ENCODE peak calls at places on chromosome 17, in five cellular contexts. I is stimulated activated CD8-positive, alpha-beta memory T cell treated with anti-CD3 and anti-CD28 coated beads, Interleukin-15, amount 100 ng/mL, for 24 hours; N is kidney glomerular epithelial cell; G is GM04503; Z is B cell. H is an unnamed sample.

GRCh38 chr17:17551361-17551760 is 40.1 kb downstream of the PEMT start:
- DNase-seq in I (no peak), N (peak; percentile 24), G (no peak), Z (no peak), H (no peak)

GRCh38 chr17:11264183-11264871 is 23.3 kb downstream of the SHISA6 start:
- DNase-seq in I (no peak), N (no peak), G (no peak), Z (no peak), H (no peak)

GRCh38 chr17:40312131-40312731 is 3.3 kb downstream of the RARA start:
- DNase-seq in I (no peak), N (no peak), G (no peak), Z (no peak), H (no peak)

GRCh38 chr17:74449306-74449705 is 17.1 kb upstream of the CD300A start:
- DNase-seq in I (no peak), N (no peak), G (no peak), Z (no peak), H (no peak)

GRCh38 chr17:45200701-45201100 is 21.0 kb upstream of the FMNL1 start:
- DNase-seq in I (no peak), N (no peak), G (no peak), Z (no peak), H (no peak)

GRCh38 chr17:9021158-9021984 is at the start of gene NTN1:
- DNase-seq in I (peak; percentile 20), N (no peak), G (no peak), Z (peak; percentile 97), H (no peak)

GRCh38 chr17:1509255-1509943 is 7.0 kb downstream of the INPP5K start:
- DNase-seq in I (no peak), N (no peak), G (no peak), Z (no peak), H (no peak)

GRCh38 chr17:32586666-32587065 is 99.9 kb downstream of the CDK5R1 start:
- DNase-seq in I (no peak), N (peak; percentile 11), G (peak; percentile 10), Z (no peak), H (no peak)

GRCh38 chr17:50110591-50111349 is 15.6 kb downstream of the PDK2 start:
- DNase-seq in I (no peak), N (no peak), G (no peak), Z (no peak), H (no peak)

GRCh38 chr17:47961406-47961805 is 3.7 kb upstream of the PRR15L start:
- DNase-seq in I (no peak), N (no peak), G (no peak), Z (no peak), H (no peak)

GRCh38 chr17:34099859-34100258 is 155.2 kb upstream of the CCL2 start:
- DNase-seq in I (no peak), N (no peak), G (no peak), Z (no peak), H (no peak)

GRCh38 chr17:50203589-50204345 is 2.3 kb upstream of the COL1A1 start:
- DNase-seq in I (no peak), N (no peak), G (peak; percentile 99), Z (peak; percentile 26), H (no peak)

GRCh38 chr17:59154721-59155438 is at the start of gene SKA2:
- DNase-seq in I (peak; percentile 76), N (peak; percentile 100), G (no peak), Z (peak; percentile 81), H (peak; percentile 98)

GRCh38 chr17:55617441-55617840 is 105.2 kb downstream of the TMEM100 start:
- DNase-seq in I (no peak), N (no peak), G (no peak), Z (no peak), H (no peak)

GRCh38 chr17:2724783-2725164 is 13.2 kb upstream of the CLUH start:
- DNase-seq in I (no peak), N (no peak), G (no peak), Z (peak; percentile 81), H (no peak)

GRCh38 chr17:41930009-41930832 is at the start of gene ODAD4:
- DNase-seq in I (peak; percentile 82), N (peak; percentile 98), G (peak; percentile 92), Z (peak; percentile 91), H (peak; percentile 62)

GRCh38 chr17:28008526-28008925 is 34.0 kb upstream of the NLK start:
- DNase-seq in I (no peak), N (peak; percentile 59), G (no peak), Z (no peak), H (no peak)

GRCh38 chr17:78137392-78138203 is 7.0 kb downstream of the TMC8 start:
- DNase-seq in I (no peak), N (no peak), G (no peak), Z (peak; percentile 68), H (no peak)

GRCh38 chr17:19533718-19534561 is at the start of gene SLC47A1:
- DNase-seq in I (no peak), N (no peak), G (no peak), Z (peak; percentile 44), H (no peak)

GRCh38 chr17:68182940-68183551 is 64.8 kb upstream of the AMZ2 start:
- DNase-seq in I (no peak), N (no peak), G (no peak), Z (peak; percentile 60), H (no peak)

GRCh38 chr17:64318068-64318467 is 55.0 kb upstream of the TEX2 start:
- DNase-seq in I (no peak), N (no peak), G (no peak), Z (no peak), H (no peak)

GRCh38 chr17:76237859-76238313 is 2.4 kb downstream of the RNF157 start:
- DNase-seq in I (no peak), N (no peak), G (no peak), Z (no peak), H (no peak)

GRCh38 chr17:14197582-14197981 is 39.1 kb downstream of the CDRT15 start:
- DNase-seq in I (no peak), N (no peak), G (no peak), Z (no peak), H (no peak)

GRCh38 chr17:76075364-76076099 is 951 bp downstream of the GALR2 start:
- DNase-seq in I (no peak), N (no peak), G (no peak), Z (peak; percentile 53), H (no peak)

GRCh38 chr17:45342871-45343526 is 26.2 kb upstream of the MAP3K14 start:
- DNase-seq in I (no peak), N (no peak), G (no peak), Z (no peak), H (no peak)

GRCh38 chr17:36980281-36980761 is 31.6 kb downstream of the AATF start:
- DNase-seq in I (no peak), N (peak; percentile 32), G (no peak), Z (no peak), H (no peak)

GRCh38 chr17:48432820-48433775 is 3.1 kb upstream of the SKAP1 start:
- DNase-seq in I (no peak), N (no peak), G (no peak), Z (no peak), H (no peak)

GRCh38 chr17:4972322-4972721 is 4.7 kb upstream of the SPAG7 start:
- DNase-seq in I (no peak), N (no peak), G (no peak), Z (no peak), H (no peak)

GRCh38 chr17:33594000-33594399 is 300.9 kb upstream of the ASIC2 start:
- DNase-seq in I (no peak), N (no peak), G (no peak), Z (no peak), H (no peak)

GRCh38 chr17:49598918-49599317 is 23.2 kb downstream of the NXPH3 start:
- DNase-seq in I (no peak), N (no peak), G (no peak), Z (no peak), H (no peak)

GRCh38 chr17:35612924-35613521 is 25.9 kb downstream of the AP2B1 start:
- DNase-seq in I (no peak), N (peak; percentile 42), G (no peak), Z (no peak), H (no peak)

GRCh38 chr17:79954281-79955166 is 81.1 kb downstream of the TBC1D16 start:
- DNase-seq in I (no peak), N (no peak), G (no peak), Z (no peak), H (no peak)

GRCh38 chr17:76076765-76077581 is 2.0 kb upstream of the ZACN start:
- DNase-seq in I (no peak), N (no peak), G (no peak), Z (peak; percentile 74), H (no peak)

GRCh38 chr17:64148699-64149098 is 18.8 kb upstream of the ERN1 start:
- DNase-seq in I (no peak), N (no peak), G (no peak), Z (no peak), H (no peak)

GRCh38 chr17:63116967-63117366 is 150.9 kb downstream of the TANC2 start:
- DNase-seq in I (no peak), N (no peak), G (no peak), Z (no peak), H (no peak)

GRCh38 chr17:33647976-33648375 is 354.9 kb upstream of the ASIC2 start:
- DNase-seq in I (no peak), N (peak; percentile 1), G (no peak), Z (no peak), H (no peak)

GRCh38 chr17:80824549-80825470 is 166.8 kb upstream of the CHMP6 start:
- DNase-seq in I (no peak), N (no peak), G (no peak), Z (no peak), H (no peak)

GRCh38 chr17:77380411-77381184 is 239.8 kb downstream of the SEC14L1 start:
- DNase-seq in I (no peak), N (no peak), G (no peak), Z (no peak), H (no peak)

GRCh38 chr17:82924812-82925211 is 85.0 kb upstream of the ZNF750 start:
- DNase-seq in I (no peak), N (no peak), G (no peak), Z (no peak), H (no peak)